ENCODE peak calls at places on chromosomes 16 and 17, in eight cellular contexts. I is A549, B is suprapubic skin, Z is adrenal gland, G is choroid plexus epithelial cell, V is HFF-Myc, Y is gastrocnemius medialis, E is PC-9. F is an unnamed sample.

GRCh38 chr16:20799599-20799998 is 6.7 kb downstream of the ERI2 start:
- DNase-seq in E (peak), I (no peak), Z (no peak), B (no peak), V (no peak), G (peak), Y (no peak), F (peak)

GRCh38 chr17:71145486-71145885 is 975.3 kb upstream of the SOX9 start:
- DNase-seq in E (no peak), I (no peak), G (no peak), V (no peak), Z (no peak), Y (no peak), B (no peak), F (no peak)

GRCh38 chr16:23629516-23629915 is 11.6 kb downstream of the PALB2 start:
- DNase-seq in G (no peak), Z (no peak), E (no peak), B (no peak), Y (no peak), V (no peak), I (no peak), F (no peak)

GRCh38 chr17:21039839-21040575 is 2.8 kb downstream of the USP22 start:
- DNase-seq in Z (no peak), I (peak), G (peak), V (no peak), B (no peak), Y (no peak), E (peak), F (peak)

GRCh38 chr17:7393613-7394451 is 493 bp downstream of the PLSCR3 start:
- DNase-seq in Z (no peak), I (no peak), Y (peak), E (no peak), G (peak), B (no peak), V (no peak), F (no peak)

GRCh38 chr16:12497558-12497957 is 306.1 kb downstream of the CPPED1 start:
- DNase-seq in E (no peak), G (no peak), Y (no peak), I (no peak), B (no peak), V (no peak), Z (no peak), F (no peak)

GRCh38 chr17:72123964-72124791 is 3.4 kb downstream of the SOX9 start:
- DNase-seq in Z (no peak), G (no peak), B (no peak), V (no peak), I (no peak), Y (no peak), E (no peak), F (no peak)

GRCh38 chr16:68235882-68236803 is at the start of gene ESRP2:
- DNase-seq in E (peak), B (peak), I (no peak), V (no peak), Y (peak), Z (peak), G (no peak), F (no peak)

GRCh38 chr17:66426397-66427033 is 124.1 kb downstream of the PRKCA start:
- DNase-seq in Y (no peak), E (no peak), B (no peak), V (no peak), I (peak), Z (no peak), G (peak), F (peak)

GRCh38 chr16:80924372-80924978 is 82.2 kb downstream of the CMC2 start:
- DNase-seq in G (peak), Y (peak), I (peak), B (no peak), V (no peak), Z (peak), E (no peak), F (peak)

GRCh38 chr17:15382866-15383265 is 41.5 kb upstream of the TEKT3 start:
- DNase-seq in B (no peak), Y (no peak), G (no peak), I (no peak), E (no peak), V (no peak), Z (no peak), F (no peak)

GRCh38 chr17:56966277-56966676 is 5.4 kb upstream of the COIL start:
- DNase-seq in V (no peak), Y (no peak), G (no peak), B (no peak), I (no peak), Z (no peak), E (no peak), F (no peak)

GRCh38 chr16:1102921-1103648 is 7.0 kb upstream of the C1QTNF8 start:
- DNase-seq in Y (peak), B (no peak), Z (no peak), I (no peak), E (no peak), G (peak), V (no peak), F (peak)

GRCh38 chr16:80300876-80301275 is 239.9 kb upstream of the DYNLRB2 start:
- DNase-seq in V (no peak), Z (no peak), B (no peak), Y (no peak), I (no peak), G (peak), E (no peak), F (no peak)

GRCh38 chr17:64148017-64148631 is 18.2 kb upstream of the ERN1 start:
- DNase-seq in B (no peak), I (peak), V (no peak), Y (no peak), E (no peak), G (no peak), Z (peak), F (peak)

DNA sequence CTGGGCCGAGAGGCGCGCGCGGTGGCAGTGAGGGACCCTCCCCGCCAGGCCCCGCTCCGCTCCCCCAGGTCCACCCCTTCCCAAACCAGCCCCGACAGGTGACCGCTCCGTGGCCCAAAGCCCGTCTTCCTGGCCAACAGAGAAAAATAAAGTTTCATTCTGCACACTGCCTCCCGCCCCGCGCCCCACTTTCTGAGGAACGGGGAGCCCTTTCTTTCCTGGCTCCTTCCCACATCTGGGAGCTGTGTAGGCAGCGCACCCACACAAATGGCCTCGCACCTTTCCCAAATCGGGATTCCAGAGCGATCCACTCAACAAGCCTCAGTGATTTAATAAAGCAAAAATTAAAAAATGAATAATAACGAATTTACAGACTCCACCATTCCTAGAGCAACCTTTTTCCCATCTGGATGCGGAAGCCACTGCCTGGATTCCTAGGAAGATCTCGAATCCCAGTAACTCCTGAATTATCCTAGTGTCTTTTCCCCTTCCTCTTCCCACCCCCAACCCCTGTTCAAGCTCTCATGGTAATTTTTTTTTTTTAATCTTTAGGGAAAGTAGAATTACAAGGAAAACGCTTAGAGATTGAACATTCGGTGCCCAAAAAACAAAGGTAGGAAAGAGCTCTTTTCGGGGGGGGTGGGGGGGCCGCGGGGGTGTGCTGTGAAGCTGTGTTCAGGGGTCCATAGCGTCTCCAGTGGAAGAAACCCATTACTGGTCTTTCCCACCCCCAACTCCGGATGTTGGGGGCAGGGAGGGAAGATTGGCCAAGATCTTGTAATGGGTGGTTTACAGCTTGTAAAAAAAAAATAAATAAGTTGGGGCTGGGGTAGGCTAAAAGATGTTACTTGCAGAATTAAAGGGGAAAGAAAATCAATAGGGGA is 1.6 kb downstream of the IGF2BP1 start:
- DNase-seq in I (peak), Y (no peak), V (no peak), G (peak), B (peak), E (no peak), Z (no peak), F (peak)
- H3K4me3 ChIP-seq in I (peak), Y (no peak), V (peak), G (peak), B (peak), E (peak), Z (no peak), F (peak)

DNA sequence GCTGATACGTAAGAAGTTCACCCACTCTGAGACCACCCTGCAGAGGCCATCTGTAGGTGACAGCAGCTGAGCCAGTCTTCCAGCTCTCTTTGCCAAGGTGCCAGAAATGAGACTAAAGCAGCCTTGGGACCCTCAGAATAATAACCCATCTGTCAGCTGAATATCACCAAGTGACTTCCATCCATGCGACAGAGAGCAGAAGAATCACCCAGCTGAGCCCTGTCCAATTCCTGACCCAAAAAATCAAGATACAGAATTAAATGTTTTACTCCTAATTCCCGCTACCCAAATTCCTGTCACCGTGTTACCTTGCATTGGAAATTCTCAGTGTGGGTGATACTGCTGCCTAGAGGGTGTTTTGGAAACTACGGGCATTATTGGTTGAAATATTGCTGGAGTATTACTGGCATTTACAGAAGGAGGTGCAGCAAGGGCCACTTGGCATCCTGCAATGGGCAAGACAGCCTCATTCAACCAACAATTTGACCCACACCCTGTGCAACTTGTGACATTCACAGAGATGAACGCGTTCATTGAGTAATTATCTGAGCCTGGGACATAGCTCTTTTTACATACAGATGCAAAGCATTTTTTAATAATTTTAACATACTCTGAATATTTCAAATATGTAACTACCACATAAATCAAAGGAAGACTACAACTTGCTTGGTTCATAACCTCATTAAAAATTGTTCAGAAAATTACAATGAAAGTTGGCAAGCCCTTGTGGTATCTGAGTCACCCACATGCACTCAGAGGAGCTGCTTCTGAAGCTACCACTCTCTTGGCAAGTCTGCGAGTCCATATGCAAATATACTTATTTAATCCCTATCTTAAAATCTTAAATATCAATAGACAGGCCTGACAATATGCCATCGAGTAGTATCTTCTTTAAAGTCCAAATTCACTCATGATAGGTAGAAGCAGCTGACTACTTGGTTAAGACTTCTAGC is 126.6 kb downstream of the C16orf95 start:
- DNase-seq in G (no peak), Y (no peak), B (no peak), I (no peak), V (no peak), E (no peak), Z (no peak), F (no peak)
- TF ChIP-seq CTCF in G (no peak), Y (no peak), B (no peak), I (no peak), V (no peak), E (peak), Z (no peak), F (no peak)

DNA sequence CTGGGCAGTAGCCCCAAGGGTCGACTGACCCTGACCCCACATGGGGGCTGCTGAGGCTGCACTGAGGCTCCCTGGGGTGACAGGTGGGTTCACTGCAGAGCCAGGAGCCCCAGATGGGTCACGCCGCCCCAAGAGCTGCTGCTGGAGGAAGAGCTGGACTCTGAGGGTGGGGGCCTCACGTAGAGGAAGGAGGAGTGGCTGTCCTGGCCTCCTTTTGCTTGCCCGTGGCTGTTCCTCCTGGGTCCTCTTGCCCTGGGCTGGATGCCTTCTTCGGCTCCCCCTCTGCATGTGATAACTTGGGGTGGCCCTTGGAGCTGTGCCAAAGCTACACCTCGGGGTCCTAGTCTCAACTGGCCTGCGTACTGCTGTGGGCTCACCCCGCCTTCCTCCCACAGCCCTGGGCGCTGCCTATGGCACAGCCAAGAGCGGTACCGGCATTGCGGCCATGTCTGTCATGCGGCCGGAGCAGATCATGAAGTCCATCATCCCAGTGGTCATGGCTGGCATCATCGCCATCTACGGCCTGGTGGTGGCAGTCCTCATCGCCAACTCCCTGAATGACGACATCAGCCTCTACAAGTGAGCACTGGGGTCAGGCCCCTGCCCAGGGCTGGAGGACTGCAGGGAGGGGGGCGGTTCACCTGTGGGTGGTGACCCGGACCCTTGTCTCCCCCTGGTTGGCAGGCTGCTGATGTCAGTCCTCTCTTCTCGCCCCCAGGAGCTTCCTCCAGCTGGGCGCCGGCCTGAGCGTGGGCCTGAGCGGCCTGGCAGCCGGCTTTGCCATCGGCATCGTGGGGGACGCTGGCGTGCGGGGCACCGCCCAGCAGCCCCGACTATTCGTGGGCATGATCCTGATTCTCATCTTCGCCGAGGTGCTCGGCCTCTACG is 1.1 kb upstream of the AMDHD2 start:
- DNase-seq in E (no peak), Z (peak), Y (no peak), B (peak), V (no peak), I (no peak), G (no peak), F (no peak)
- H3K4me3 ChIP-seq in E (no peak), Z (no peak), Y (peak), B (peak), V (peak), I (no peak), G (no peak), F (no peak)

DNA sequence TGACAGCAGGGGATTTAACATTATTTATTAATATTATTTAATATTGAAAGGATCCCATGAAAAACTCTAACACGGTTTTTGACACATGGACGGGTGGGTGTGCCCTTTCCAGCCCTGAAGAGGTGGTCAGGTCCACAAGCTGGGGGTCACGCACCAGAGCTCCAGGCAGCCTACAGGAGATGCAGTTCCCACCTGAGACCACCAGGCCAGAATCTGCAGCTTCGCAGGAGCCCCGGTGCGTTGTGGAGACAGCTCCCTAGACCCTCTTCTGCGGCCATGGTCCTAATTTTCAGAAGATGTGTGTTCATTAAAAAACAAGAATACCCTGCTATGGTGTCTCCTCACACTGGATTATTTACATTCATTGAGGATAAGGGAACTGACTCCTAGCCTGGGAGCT is 331.1 kb downstream of the C16orf95 start:
- DNase-seq in E (no peak), Z (no peak), V (no peak), G (no peak), Y (no peak), I (no peak), B (no peak), F (no peak)
- TF ChIP-seq CTCF in E (no peak), Z (no peak), V (peak), G (peak), Y (no peak), I (no peak), B (no peak), F (no peak)

GRCh38 chr16:46814790-46815189 is 16.2 kb downstream of the C16orf87 start:
- DNase-seq in V (no peak), Y (no peak), Z (no peak), I (no peak), B (no peak), G (no peak), E (no peak), F (no peak)
- H3K4me3 ChIP-seq in V (no peak), Y (no peak), Z (no peak), I (no peak), B (no peak), G (no peak), E (no peak), F (no peak)

GRCh38 chr16:31714899-31715504 is 158.6 kb upstream of the ZNF267 start:
- DNase-seq in B (no peak), I (no peak), Y (no peak), G (no peak), V (no peak), E (no peak), Z (no peak), F (no peak)

GRCh38 chr16:31713071-31713944 is 160.3 kb upstream of the ZNF267 start:
- DNase-seq in V (peak), Y (peak), G (peak), Z (peak), I (peak), E (peak), B (peak), F (peak)

GRCh38 chr16:31715915-31716314 is 157.7 kb upstream of the ZNF267 start:
- DNase-seq in Y (no peak), I (no peak), Z (no peak), G (no peak), V (no peak), E (no peak), B (no peak), F (no peak)

GRCh38 chr16:31712064-31712540 is 161.5 kb upstream of the ZNF267 start:
- DNase-seq in Z (no peak), G (no peak), V (no peak), E (no peak), I (no peak), Y (no peak), B (no peak), F (no peak)

DNA sequence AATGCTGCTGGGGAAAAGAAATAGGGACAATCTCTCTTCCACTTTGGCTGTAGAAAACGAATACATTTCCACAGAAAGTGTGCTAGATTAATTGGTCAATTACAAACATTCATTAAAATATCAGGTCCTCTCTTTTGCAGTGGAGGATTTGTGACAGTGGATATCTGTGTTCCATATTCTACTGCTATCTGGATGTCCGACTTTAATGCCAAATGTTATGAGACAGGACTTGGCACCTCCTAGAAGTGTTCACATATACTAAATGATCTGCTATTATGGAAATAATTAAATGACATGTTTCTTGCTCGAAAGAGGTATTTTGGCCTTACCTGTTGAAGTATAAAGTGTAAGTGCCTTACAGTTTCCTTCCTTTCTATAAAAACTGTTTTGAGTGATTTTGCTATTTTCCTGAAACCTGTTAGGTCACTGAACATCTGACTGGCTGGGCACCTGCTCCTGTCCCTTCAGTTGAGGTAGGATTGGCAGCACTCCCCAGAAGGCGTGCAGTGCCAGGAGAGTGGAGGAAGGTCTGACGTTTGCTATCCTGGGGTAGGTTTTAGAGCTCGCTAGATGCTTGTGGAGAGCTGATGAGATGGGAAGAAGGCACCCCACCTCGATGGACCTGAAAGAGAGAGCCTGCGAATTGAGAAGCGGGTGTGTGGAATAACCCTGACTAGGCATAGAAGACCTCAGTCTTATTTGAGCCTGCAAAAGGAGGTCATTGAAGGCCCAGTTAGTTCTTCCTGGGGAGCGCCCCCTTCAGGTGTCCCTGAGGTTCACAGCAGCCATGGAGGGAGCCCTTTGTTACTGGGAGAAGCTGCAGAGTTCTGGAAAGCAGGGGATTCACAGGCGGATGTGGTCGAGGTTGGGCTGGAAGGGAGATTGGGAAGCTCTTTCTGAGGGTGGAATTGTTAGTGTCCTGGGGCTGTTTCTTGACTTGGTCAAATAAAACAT is 159.4 kb upstream of the ZNF267 start:
- DNase-seq in Z (no peak), Y (peak), B (no peak), V (no peak), E (no peak), G (no peak), I (no peak), F (no peak)
- TF ChIP-seq CTCF in Z (no peak), Y (no peak), B (no peak), V (peak), E (no peak), G (peak), I (no peak), F (peak)

GRCh38 chr17:8798176-8799000 is 777 bp downstream of the MFSD6L start:
- DNase-seq in B (no peak), Z (no peak), I (no peak), E (no peak), V (no peak), Y (no peak), G (no peak), F (no peak)
- H3K4me3 ChIP-seq in B (peak), Z (no peak), I (no peak), E (no peak), V (no peak), Y (no peak), G (no peak), F (no peak)

DNA sequence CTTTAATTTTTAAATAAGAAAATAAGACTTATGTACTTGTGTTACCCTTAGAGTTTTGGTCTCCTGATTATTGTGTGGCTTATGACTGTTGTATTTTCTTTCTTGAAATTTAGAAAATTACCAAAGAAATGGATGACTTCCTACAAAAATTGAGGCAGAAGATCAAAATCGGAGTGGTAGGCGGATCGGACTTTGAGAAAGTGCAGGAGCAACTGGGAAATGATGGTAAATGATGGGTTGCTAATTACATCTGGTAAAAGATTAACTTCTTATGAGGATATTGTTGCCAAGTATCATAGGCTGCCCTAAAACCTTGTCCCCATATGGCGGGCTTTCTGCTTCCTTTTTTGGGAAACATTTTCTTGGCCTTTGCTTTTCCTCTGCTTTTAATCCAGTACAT is 4.0 kb downstream of the PMM2 start:
- DNase-seq in E (no peak), V (no peak), B (no peak), G (no peak), Z (no peak), Y (no peak), I (no peak), F (no peak)
- TF ChIP-seq CTCF in E (no peak), V (no peak), B (no peak), G (no peak), Z (no peak), Y (no peak), I (no peak), F (no peak)